ENCODE peak calls at places on chromosome 13, in ten cellular contexts. M, N, A, B, V, U, W, Z, C and H are unnamed samples.

GRCh38 chr13:111503905-111504695 is 183.7 kb downstream of the TEX29 start:
- DNase-seq in U (no peak), C (no peak), N (no peak), Z (no peak), V (peak), B (no peak), M (no peak), A (no peak), W (no peak), H (no peak)

GRCh38 chr13:76296751-76297150 is 589.5 kb downstream of the KCTD12 start:
- DNase-seq in Z (no peak), N (no peak), U (no peak), B (no peak), M (no peak), V (no peak), A (no peak), W (no peak), C (no peak), H (no peak)

GRCh38 chr13:50127017-50127725 is 111.9 kb downstream of the KCNRG start:
- DNase-seq in V (no peak), U (no peak), M (peak), W (peak), A (peak), N (peak), B (peak), Z (no peak), C (peak), H (peak)

GRCh38 chr13:80339578-80339840 is 1.4 kb downstream of the SPRY2 start:
- DNase-seq in C (no peak), U (no peak), Z (no peak), W (peak), M (no peak), A (peak), B (no peak), N (no peak), V (no peak), H (no peak)

GRCh38 chr13:101416181-101417042 is at the start of gene NALCN:
- DNase-seq in A (peak), W (peak), C (no peak), M (no peak), U (no peak), B (no peak), V (peak), N (peak), Z (peak), H (peak)

GRCh38 chr13:86447479-86447878 is 648.3 kb upstream of the SLITRK6 start:
- DNase-seq in Z (no peak), C (no peak), U (no peak), N (no peak), W (no peak), M (no peak), B (no peak), A (no peak), V (no peak), H (no peak)

GRCh38 chr13:90943961-90944360 is 403.5 kb upstream of the MIR17HG start:
- DNase-seq in M (no peak), U (no peak), A (no peak), B (no peak), C (no peak), Z (no peak), N (no peak), V (no peak), W (no peak), H (no peak)

GRCh38 chr13:37144661-37145060 is 39.2 kb upstream of the CSNK1A1L start:
- DNase-seq in M (no peak), C (no peak), N (peak), V (no peak), W (no peak), Z (no peak), U (no peak), B (no peak), A (no peak), H (no peak)

GRCh38 chr13:40549500-40550094 is 116.8 kb downstream of the FOXO1 start:
- DNase-seq in W (no peak), V (no peak), A (peak), N (no peak), B (peak), M (no peak), Z (no peak), C (no peak), U (no peak), H (peak)

GRCh38 chr13:101049166-101049850 is 367.0 kb downstream of the NALCN start:
- DNase-seq in Z (no peak), N (no peak), B (no peak), U (no peak), C (no peak), M (no peak), W (no peak), A (no peak), V (no peak), H (peak)

GRCh38 chr13:33676045-33676699 is 141.8 kb upstream of the RFC3 start:
- DNase-seq in B (peak), N (no peak), M (no peak), Z (no peak), W (no peak), U (no peak), C (no peak), V (no peak), A (peak), H (peak)

GRCh38 chr13:105979586-105979985 is 555.9 kb downstream of the EFNB2 start:
- DNase-seq in B (peak), V (no peak), N (peak), W (peak), U (no peak), Z (no peak), M (no peak), A (peak), C (no peak), H (no peak)

GRCh38 chr13:94706854-94707399 is 5.4 kb downstream of the SOX21 start:
- DNase-seq in N (no peak), V (peak), A (no peak), M (no peak), B (no peak), U (no peak), W (peak), Z (no peak), C (no peak), H (no peak)

GRCh38 chr13:50131998-50132936 is 117.0 kb downstream of the KCNRG start:
- DNase-seq in M (no peak), N (no peak), Z (no peak), A (no peak), C (no peak), V (no peak), B (no peak), W (peak), U (no peak), H (no peak)

GRCh38 chr13:30832845-30833332 is 73.2 kb upstream of the MEDAG start:
- DNase-seq in A (peak), B (peak), V (peak), W (peak), M (peak), N (peak), C (peak), Z (peak), U (no peak), H (peak)

GRCh38 chr13:71210861-71211260 is 656.1 kb downstream of the DACH1 start:
- DNase-seq in A (no peak), Z (no peak), V (no peak), B (no peak), U (no peak), C (no peak), M (no peak), N (no peak), W (no peak), H (no peak)

GRCh38 chr13:36248700-36249099 is 34.3 kb upstream of the SOHLH2 start:
- DNase-seq in A (no peak), V (no peak), M (no peak), W (no peak), U (no peak), B (no peak), Z (no peak), N (no peak), C (no peak), H (no peak)

GRCh38 chr13:51221674-51222509 is at the start of gene FAM124A:
- DNase-seq in N (peak), Z (peak), B (peak), A (no peak), C (peak), V (no peak), U (no peak), M (no peak), W (peak), H (no peak)

GRCh38 chr13:40149611-40150283 is 494.3 kb downstream of the COG6 start:
- DNase-seq in N (peak), B (peak), V (no peak), W (no peak), U (peak), A (peak), M (no peak), Z (no peak), C (peak), H (peak)

GRCh38 chr13:84439108-84439507 is 556.8 kb upstream of the SLITRK1 start:
- DNase-seq in B (peak), C (no peak), A (peak), W (no peak), M (no peak), U (no peak), V (no peak), N (no peak), Z (no peak), H (peak)

GRCh38 chr13:45728759-45729158 is 26.6 kb downstream of the CBY2 start:
- DNase-seq in A (peak), N (peak), M (no peak), U (no peak), Z (no peak), W (peak), C (no peak), V (no peak), B (no peak), H (no peak)
- TF ChIP-seq CTCF in A (peak), N (peak), M (no peak), U (no peak), Z (peak), W (peak), C (no peak), V (no peak), B (peak), H (peak)

GRCh38 chr13:53749306-53749705 is 720.7 kb downstream of the OLFM4 start:
- DNase-seq in Z (no peak), B (no peak), A (no peak), M (no peak), U (no peak), V (no peak), W (no peak), N (no peak), C (no peak), H (no peak)

DNA sequence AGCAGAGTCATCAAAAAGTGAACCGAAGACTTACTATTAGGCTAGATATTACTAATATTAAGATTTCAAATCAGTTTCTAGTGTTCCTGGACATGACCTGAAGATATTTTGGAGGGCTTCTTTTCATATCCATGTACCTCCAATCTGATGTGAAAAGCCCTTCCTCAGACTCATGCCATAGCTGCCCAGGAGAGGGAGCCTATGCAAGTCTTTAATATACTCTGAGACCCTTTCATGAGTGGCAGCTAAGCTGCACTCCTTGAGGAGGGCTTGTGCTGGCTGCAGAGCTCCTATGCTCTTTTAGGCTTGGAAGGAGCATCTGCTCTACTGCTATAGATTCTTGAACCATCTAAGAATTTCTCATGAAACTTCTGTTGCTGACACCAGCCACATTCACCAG is 715.3 kb downstream of the OLFM4 start:
- DNase-seq in C (no peak), M (no peak), N (no peak), A (no peak), B (no peak), V (no peak), W (peak), U (no peak), Z (no peak), H (no peak)
- TF ChIP-seq CTCF in C (no peak), M (no peak), N (no peak), A (no peak), B (no peak), V (no peak), W (peak), U (no peak), Z (no peak), H (no peak)

GRCh38 chr13:73225983-73226382 is 167.2 kb downstream of the KLF5 start:
- DNase-seq in Z (no peak), V (no peak), B (no peak), M (no peak), W (no peak), C (no peak), N (no peak), A (no peak), U (no peak), H (no peak)
- TF ChIP-seq CTCF in Z (no peak), V (no peak), B (no peak), M (no peak), W (no peak), C (no peak), N (no peak), A (no peak), U (no peak), H (no peak)

GRCh38 chr13:48504606-48505369 is 28.1 kb downstream of the RCBTB2 start:
- DNase-seq in A (no peak), Z (no peak), W (no peak), U (no peak), M (no peak), B (no peak), V (no peak), N (no peak), C (no peak), H (no peak)
- TF ChIP-seq CTCF in A (no peak), Z (no peak), W (peak), U (no peak), M (no peak), B (no peak), V (no peak), N (no peak), C (no peak), H (no peak)

GRCh38 chr13:24746618-24747247 is 17.2 kb upstream of the RNF17 start:
- DNase-seq in C (no peak), W (peak), A (no peak), M (no peak), U (no peak), V (no peak), Z (peak), N (peak), B (no peak), H (peak)
- TF ChIP-seq CTCF in C (no peak), W (peak), A (peak), M (no peak), U (no peak), V (no peak), Z (peak), N (peak), B (no peak), H (no peak)

GRCh38 chr13:28002886-28003698 is 14.6 kb upstream of the URAD start:
- DNase-seq in W (no peak), A (no peak), U (no peak), Z (no peak), M (no peak), C (no peak), V (no peak), N (no peak), B (no peak), H (no peak)

GRCh38 chr13:28001837-28002473 is 13.5 kb upstream of the URAD start:
- DNase-seq in A (no peak), V (no peak), W (no peak), B (no peak), M (no peak), N (no peak), U (no peak), Z (no peak), C (no peak), H (no peak)

GRCh38 chr13:28000567-28000966 is 12.1 kb upstream of the URAD start:
- DNase-seq in A (no peak), Z (no peak), M (no peak), N (no peak), U (no peak), B (no peak), V (no peak), W (peak), C (no peak), H (no peak)

GRCh38 chr13:28001049-28001448 is 12.6 kb upstream of the URAD start:
- DNase-seq in W (no peak), C (no peak), N (no peak), U (no peak), M (no peak), V (no peak), Z (no peak), B (no peak), A (no peak), H (no peak)

GRCh38 chr13:27997904-27998522 is 9.5 kb upstream of the URAD start:
- DNase-seq in W (peak), C (no peak), A (peak), V (no peak), Z (no peak), B (peak), N (peak), M (no peak), U (no peak), H (peak)
- TF ChIP-seq CTCF in W (peak), C (no peak), A (peak), V (no peak), Z (peak), B (peak), N (peak), M (peak), U (peak), H (peak)

GRCh38 chr13:107301724-107302374 is 733.9 kb upstream of the ARGLU1 start:
- DNase-seq in V (no peak), Z (no peak), U (no peak), W (peak), C (no peak), N (no peak), M (no peak), B (peak), A (peak), H (no peak)
- TF ChIP-seq CTCF in V (no peak), Z (peak), U (no peak), W (peak), C (no peak), N (no peak), M (no peak), B (no peak), A (peak), H (no peak)